ENCODE peak calls at places on chromosomes 12 and 14, in five cellular contexts. M, Z, P, Y and D are unnamed samples.

GRCh38 chr14:91155626-91156089 is 41.8 kb downstream of the DGLUCY start:
- DNase-seq in M (no peak), Z (no peak), P (no peak), Y (no peak), D (no peak)

GRCh38 chr12:54036620-54037359 is 3.9 kb downstream of the HOXC5 start:
- DNase-seq in M (no peak), Z (no peak), P (no peak), Y (no peak), D (no peak)

GRCh38 chr14:68716698-68717097 is 76.2 kb downstream of the ZFP36L1 start:
- DNase-seq in M (no peak), Z (no peak), P (no peak), Y (no peak), D (no peak)

GRCh38 chr14:73754911-73755360 is 40.8 kb upstream of the PNMA1 start:
- DNase-seq in M (no peak), Z (no peak), P (peak; percentile 43), Y (no peak), D (peak; percentile 24)

GRCh38 chr14:92122351-92122677 is 545 bp downstream of the CPSF2 start:
- DNase-seq in M (no peak), Z (no peak), P (peak; percentile 9), Y (no peak), D (peak; percentile 31)

GRCh38 chr12:107775093-107775721 is 703 bp downstream of the ASCL4 start:
- DNase-seq in M (no peak), Z (peak; percentile 4), P (no peak), Y (no peak), D (no peak)

GRCh38 chr12:98845957-98846356 is 200.9 kb downstream of the APAF1 start:
- DNase-seq in M (no peak), Z (no peak), P (no peak), Y (no peak), D (no peak)

GRCh38 chr14:51834218-51834617 is 26.2 kb upstream of the GNG2 start:
- DNase-seq in M (no peak), Z (no peak), P (no peak), Y (no peak), D (no peak)

GRCh38 chr14:55438066-55438683 is 2.2 kb downstream of the TBPL2 start:
- DNase-seq in M (no peak), Z (no peak), P (peak; percentile 46), Y (no peak), D (no peak)

GRCh38 chr14:100621806-100622205 is 34.6 kb upstream of the BEGAIN start:
- DNase-seq in M (no peak), Z (no peak), P (no peak), Y (no peak), D (no peak)

GRCh38 chr12:39412210-39412609 is 30.7 kb downstream of the KIF21A start:
- DNase-seq in M (no peak), Z (no peak), P (no peak), Y (no peak), D (no peak)